ENCODE peak calls at places on chromosomes 6 and 20, in five cellular contexts. P is cardiac muscle cell, F is neuronal stem cell, K is dorsolateral prefrontal cortex, H is endothelial cell of umbilical vein. B is an unnamed sample.

GRCh38 chr20:63620991-63621390 is 5.9 kb downstream of the GMEB2 start:
- DNase-seq in H (no peak), K (no peak), F (no peak), P (no peak), B (no peak)

GRCh38 chr6:123838612-123839279 is 35.1 kb downstream of the NKAIN2 start:
- DNase-seq in F (no peak), K (no peak), H (no peak), P (peak), B (peak)

GRCh38 chr20:54539521-54540046 is 64.2 kb downstream of the DOK5 start:
- DNase-seq in K (no peak), P (no peak), F (no peak), H (no peak), B (no peak)

GRCh38 chr6:157094038-157094437 is 229.3 kb downstream of the TMEM242 start:
- DNase-seq in F (no peak), K (no peak), P (no peak), H (no peak), B (no peak)

GRCh38 chr6:100780648-100781047 is 100.5 kb downstream of the ASCC3 start:
- DNase-seq in K (no peak), P (no peak), H (no peak), F (no peak), B (no peak)

GRCh38 chr6:16409531-16410441 is 171.4 kb downstream of the GMPR start:
- DNase-seq in P (peak), F (peak), K (peak), H (peak), B (peak)

GRCh38 chr6:134249759-134250602 is 67.9 kb downstream of the SGK1 start:
- DNase-seq in F (no peak), K (no peak), H (peak), P (no peak), B (no peak)

GRCh38 chr20:31860431-31861345 is 9.6 kb downstream of the DUSP15 start:
- DNase-seq in F (peak), K (no peak), P (peak), H (no peak), B (peak)

GRCh38 chr6:74320076-74320475 is 624.1 kb downstream of the CD109 start:
- DNase-seq in K (no peak), P (no peak), F (no peak), H (no peak), B (no peak)

GRCh38 chr20:36384022-36384619 is 78.0 kb downstream of the DLGAP4 start:
- DNase-seq in F (peak), P (peak), K (no peak), H (peak), B (peak)

GRCh38 chr6:45773906-45774305 is 241.8 kb downstream of the CLIC5 start:
- DNase-seq in F (no peak), P (no peak), K (no peak), H (no peak), B (no peak)

GRCh38 chr6:47663462-47664216 is 34.7 kb upstream of the ADGRF4 start:
- DNase-seq in K (no peak), P (no peak), H (no peak), F (peak), B (no peak)

GRCh38 chr6:170265655-170266054 is 25.2 kb downstream of the DLL1 start:
- DNase-seq in K (peak), P (no peak), F (no peak), H (no peak), B (no peak)

GRCh38 chr6:98529364-98529763 is 305.0 kb upstream of the POU3F2 start:
- DNase-seq in P (no peak), H (no peak), K (peak), F (no peak), B (no peak)

GRCh38 chr6:140062042-140063041 is 687.9 kb upstream of the CITED2 start:
- DNase-seq in K (no peak), P (no peak), F (no peak), H (peak), B (peak)

GRCh38 chr6:20769651-20770050 is 235.4 kb downstream of the CDKAL1 start:
- DNase-seq in H (no peak), P (no peak), F (no peak), K (no peak), B (peak)

GRCh38 chr6:146850238-146850896 is 251.6 kb downstream of the ADGB start:
- DNase-seq in H (no peak), K (peak), P (no peak), F (no peak), B (peak)

GRCh38 chr6:41536884-41537347 is 9.3 kb upstream of the FOXP4 start:
- DNase-seq in P (no peak), F (no peak), K (no peak), H (peak), B (peak)

GRCh38 chr20:38300433-38300832 is 3.5 kb upstream of the BPI start:
- DNase-seq in H (no peak), F (no peak), P (no peak), K (no peak), B (no peak)

GRCh38 chr20:24695529-24696225 is 226.2 kb downstream of the SYNDIG1 start:
- DNase-seq in H (no peak), K (peak), F (no peak), P (no peak), B (no peak)

GRCh38 chr20:1815502-1816085 is 79.6 kb upstream of the SIRPA start:
- DNase-seq in H (peak), K (peak), F (no peak), P (no peak), B (no peak)

GRCh38 chr20:33868571-33868970 is 57.4 kb downstream of the CHMP4B start:
- DNase-seq in K (no peak), P (no peak), H (no peak), F (no peak), B (no peak)

GRCh38 chr6:38755874-38756273 is 40.8 kb downstream of the DNAH8 start:
- DNase-seq in F (no peak), K (no peak), P (no peak), H (peak), B (peak)

GRCh38 chr20:26295006-26295405 is 598.4 kb upstream of the ZNF337 start:
- DNase-seq in P (no peak), H (no peak), F (no peak), K (no peak), B (no peak)
- H3K27ac ChIP-seq in P (no peak), H (no peak), F (no peak), K (no peak), B (no peak)

GRCh38 chr6:89082439-89082838 is 1.9 kb downstream of the PNRC1 start:
- DNase-seq in F (no peak), P (no peak), H (peak), K (no peak), B (no peak)

GRCh38 chr6:89084542-89084941 is 4.0 kb downstream of the PNRC1 start:
- DNase-seq in P (no peak), K (no peak), F (no peak), H (no peak), B (no peak)

GRCh38 chr6:89087881-89088280 is 7.3 kb downstream of the PNRC1 start:
- DNase-seq in P (no peak), H (no peak), K (no peak), F (no peak), B (no peak)

GRCh38 chr6:89085409-89086012 is 5.0 kb downstream of the PNRC1 start:
- DNase-seq in K (no peak), H (no peak), F (no peak), P (no peak), B (no peak)

GRCh38 chr6:89084954-89085353 is 4.4 kb downstream of the PNRC1 start:
- DNase-seq in P (no peak), H (no peak), K (no peak), F (no peak), B (no peak)
- H3K4me3 ChIP-seq in P (no peak), H (no peak), K (no peak), F (no peak), B (no peak)

DNA sequence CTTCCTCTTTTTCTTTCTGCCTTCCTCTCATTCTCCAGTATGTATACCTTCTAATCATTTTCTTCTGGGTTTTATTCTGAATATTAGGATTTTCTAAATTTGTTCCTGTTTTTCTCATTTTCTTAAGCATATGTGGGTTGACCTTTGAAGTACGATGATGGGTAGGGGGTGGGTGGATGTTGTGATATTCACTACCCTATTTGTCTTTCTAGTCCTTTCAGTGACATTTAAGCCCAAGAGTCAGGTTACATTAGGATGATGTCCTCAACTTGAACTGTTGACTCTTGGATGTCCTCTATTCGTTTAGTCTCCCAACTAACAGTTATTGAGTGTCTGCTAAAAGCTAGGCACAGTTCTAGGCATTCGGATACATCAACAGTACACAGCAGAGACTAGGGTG is 7.3 kb downstream of the ABT1 start:
- DNase-seq in F (no peak), K (no peak), P (no peak), H (no peak), B (no peak)
- H3K27ac ChIP-seq in F (no peak), K (no peak), P (no peak), H (no peak), B (no peak)

DNA sequence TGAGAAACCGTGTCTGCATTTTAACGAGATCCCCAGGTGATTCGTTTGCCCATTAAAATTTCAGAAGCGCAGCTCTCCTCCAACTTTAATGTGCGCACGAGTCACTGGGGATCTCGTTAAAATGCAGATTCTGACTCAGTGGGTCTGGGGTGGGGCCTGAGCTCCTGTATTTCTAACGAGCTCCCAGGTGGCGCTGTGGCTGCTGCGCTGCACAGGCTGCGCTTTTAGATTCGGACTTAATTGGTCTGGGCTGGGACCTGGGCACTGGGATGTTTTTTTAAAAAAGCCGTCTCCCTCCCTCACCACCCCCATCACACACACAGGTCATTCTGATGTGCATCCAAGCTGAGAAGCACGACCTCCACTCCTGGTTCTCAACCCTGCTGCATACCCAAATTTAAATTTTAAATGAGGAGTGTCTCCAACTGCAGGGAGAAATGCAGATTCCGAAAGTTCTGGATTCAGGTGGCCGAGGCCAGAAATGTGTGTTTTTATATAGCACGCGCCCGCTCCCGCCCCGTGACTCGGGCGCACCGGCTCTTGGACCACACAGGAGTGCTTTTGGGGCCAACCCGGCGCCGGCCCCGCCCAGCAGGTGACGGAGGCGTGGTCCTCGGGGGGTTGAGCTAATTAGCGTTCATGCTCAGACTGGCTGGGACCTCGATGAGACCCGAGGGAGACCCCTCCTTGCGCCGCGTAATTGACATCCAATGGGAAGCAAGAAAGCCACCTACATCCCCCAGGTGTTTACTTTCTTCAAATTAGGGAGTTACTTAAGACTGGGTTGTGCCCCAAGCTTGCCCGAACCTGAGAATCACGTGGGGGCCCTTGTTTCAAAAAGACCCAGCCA is 85.8 kb downstream of the ZFP64 start:
- DNase-seq in P (peak), H (peak), F (peak), K (peak), B (peak)
- H3K4me3 ChIP-seq in P (peak), H (peak), F (peak), K (peak), B (peak)

GRCh38 chr20:9831032-9831431 is 7.8 kb downstream of the PAK5 start:
- DNase-seq in H (no peak), P (no peak), K (no peak), F (no peak), B (no peak)

GRCh38 chr20:9835302-9835701 is 3.6 kb downstream of the PAK5 start:
- DNase-seq in P (no peak), F (no peak), H (no peak), K (peak), B (no peak)

DNA sequence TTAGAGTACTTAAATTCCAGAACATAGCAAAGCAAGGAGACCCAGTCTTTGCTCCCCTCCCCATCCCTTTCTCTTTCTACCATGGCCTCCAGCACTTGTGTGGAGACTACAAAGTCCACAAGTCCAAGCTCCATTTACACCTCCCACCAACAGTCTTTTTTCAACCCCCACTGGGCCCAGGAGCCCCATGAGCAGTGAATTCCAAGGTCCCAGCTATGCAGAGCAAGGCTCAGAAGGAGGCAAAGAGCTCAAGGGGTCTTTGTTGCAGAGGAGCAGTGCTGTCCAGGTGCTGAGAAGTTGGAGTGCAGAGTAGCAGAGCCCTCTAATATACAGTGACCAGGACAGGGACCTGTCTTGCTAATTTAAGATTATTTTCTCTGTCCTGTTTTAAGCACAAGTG is 9.0 kb downstream of the PAK5 start:
- DNase-seq in K (no peak), P (peak), H (no peak), F (peak), B (no peak)
- H3K27ac ChIP-seq in K (no peak), P (no peak), H (no peak), F (no peak), B (no peak)

GRCh38 chr6:15404700-15404980 is 158.8 kb downstream of the JARID2 start:
- DNase-seq in F (no peak), H (no peak), K (no peak), P (no peak), B (no peak)
- H3K4me3 ChIP-seq in F (no peak), H (no peak), K (no peak), P (no peak), B (no peak)

DNA sequence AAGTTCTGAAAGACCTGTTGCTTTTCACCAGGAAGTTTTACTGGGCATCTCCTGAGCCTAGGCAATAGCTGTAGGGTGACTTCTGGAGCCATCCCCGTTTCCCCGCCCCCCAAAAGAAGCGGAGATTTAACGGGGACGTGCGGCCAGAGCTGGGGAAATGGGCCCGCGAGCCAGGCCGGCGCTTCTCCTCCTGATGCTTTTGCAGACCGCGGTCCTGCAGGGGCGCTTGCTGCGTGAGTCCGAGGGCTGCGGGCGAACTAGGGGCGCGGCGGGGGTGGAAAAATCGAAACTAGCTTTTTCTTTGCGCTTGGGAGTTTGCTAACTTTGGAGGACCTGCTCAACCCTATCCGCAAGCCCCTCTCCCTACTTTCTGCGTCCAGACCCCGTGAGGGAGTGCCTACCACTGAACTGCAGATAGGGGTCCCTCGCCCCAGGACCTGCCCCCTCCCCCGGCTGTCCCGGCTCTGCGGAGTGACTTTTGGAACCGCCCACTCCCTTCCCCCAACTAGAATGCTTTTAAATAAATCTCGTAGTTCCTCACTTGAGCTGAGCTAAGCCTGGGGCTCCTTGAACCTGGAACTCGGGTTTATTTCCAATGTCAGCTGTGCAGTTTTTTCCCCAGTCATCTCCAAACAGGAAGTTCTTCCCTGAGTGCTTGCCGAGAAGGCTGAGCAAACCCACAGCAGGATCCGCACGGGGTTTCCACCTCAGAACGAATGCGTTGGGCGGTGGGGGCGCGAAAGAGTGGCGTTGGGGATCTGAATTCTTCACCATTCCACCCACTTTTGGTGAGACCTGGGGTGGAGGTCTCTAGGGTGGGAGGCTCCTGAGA is at the start of gene HFE:
- DNase-seq in F (no peak), K (no peak), H (peak), P (peak), B (peak)
- H3K27ac ChIP-seq in F (no peak), K (peak), H (peak), P (no peak), B (peak)

GRCh38 chr6:5999688-6000608 is 6.8 kb downstream of the NRN1 start:
- DNase-seq in F (no peak), K (no peak), H (no peak), P (no peak), B (peak)

GRCh38 chr6:5998741-5999687 is 7.7 kb downstream of the NRN1 start:
- DNase-seq in F (no peak), P (peak), H (no peak), K (peak), B (peak)

GRCh38 chr6:5997420-5998093 is 9.2 kb downstream of the NRN1 start:
- DNase-seq in K (no peak), F (no peak), P (no peak), H (peak), B (peak)

GRCh38 chr6:5996701-5997419 is 9.9 kb downstream of the NRN1 start:
- DNase-seq in K (peak), P (peak), F (no peak), H (peak), B (peak)

GRCh38 chr6:5998236-5998635 is 8.5 kb downstream of the NRN1 start:
- DNase-seq in F (no peak), H (no peak), P (no peak), K (no peak), B (peak)
- H3K4me3 ChIP-seq in F (no peak), H (no peak), P (no peak), K (no peak), B (no peak)